ENCODE peak calls at places on chromosomes 6 and 20, in five cellular contexts. M is H54, L is A549, B is lower leg skin, F is GM12891. T is an unnamed sample.

GRCh38 chr20:14568225-14568624 is 230.8 kb upstream of the FLRT3 start:
- DNase-seq in L (no peak), M (no peak), B (no peak), F (no peak), T (no peak)

GRCh38 chr20:22453244-22454080 is 130.9 kb downstream of the FOXA2 start:
- DNase-seq in B (no peak), L (peak; percentile 70), F (no peak), M (peak; percentile 21), T (no peak)

GRCh38 chr6:16974387-16974673 is 127.5 kb upstream of the STMND1 start:
- DNase-seq in M (no peak), B (no peak), L (no peak), F (no peak), T (no peak)

GRCh38 chr6:2937627-2938003 is 33.8 kb downstream of the SERPINB6 start:
- DNase-seq in F (no peak), B (peak; percentile 53), M (no peak), L (no peak), T (no peak)

GRCh38 chr6:121430514-121431460 is 4.7 kb upstream of the GJA1 start:
- DNase-seq in B (no peak), M (no peak), F (no peak), L (peak; percentile 15), T (peak; percentile 2)

GRCh38 chr6:147973806-147974205 is 368.8 kb upstream of the SASH1 start:
- DNase-seq in L (no peak), B (no peak), F (no peak), M (no peak), T (no peak)

GRCh38 chr6:27825025-27825823 is 87.0 kb downstream of the OR2B2 start:
- DNase-seq in F (no peak), B (no peak), L (no peak), M (no peak), T (peak; percentile 82)

GRCh38 chr20:22717466-22717865 is 133.1 kb upstream of the FOXA2 start:
- DNase-seq in M (no peak), L (peak; percentile 84), B (no peak), F (no peak), T (no peak)

GRCh38 chr6:24981385-24981758 is 45.6 kb upstream of the RIPOR2 start:
- DNase-seq in B (no peak), F (no peak), M (no peak), L (no peak), T (no peak)

GRCh38 chr6:16239798-16240123 is 1.4 kb downstream of the GMPR start:
- DNase-seq in B (no peak), M (no peak), L (no peak), F (peak; percentile 32), T (peak; percentile 92)

GRCh38 chr6:44627091-44627878 is 239.8 kb downstream of the CDC5L start:
- DNase-seq in M (no peak), B (no peak), F (no peak), L (no peak), T (no peak)

GRCh38 chr20:62376112-62377063 is 9.3 kb upstream of the LAMA5 start:
- DNase-seq in M (no peak), B (no peak), F (no peak), L (no peak), T (no peak)

GRCh38 chr20:6829510-6830116 is 62.1 kb downstream of the BMP2 start:
- DNase-seq in B (no peak), M (no peak), F (no peak), L (no peak), T (no peak)

GRCh38 chr6:30044630-30045029 is 16.4 kb upstream of the POLR1H start:
- DNase-seq in B (no peak), L (no peak), F (no peak), M (peak; percentile 51), T (peak; percentile 15)

GRCh38 chr6:161091972-161092701 is 100.6 kb downstream of the MAP3K4 start:
- DNase-seq in B (no peak), M (no peak), L (no peak), F (no peak), T (no peak)

GRCh38 chr20:20273281-20273680 is 94.6 kb upstream of the INSM1 start:
- DNase-seq in L (no peak), F (no peak), B (no peak), M (no peak), T (no peak)

GRCh38 chr20:57428611-57429496 is 37.7 kb downstream of the RBM38 start:
- DNase-seq in L (no peak), B (no peak), F (no peak), M (no peak), T (no peak)

GRCh38 chr6:74277749-74278148 is 581.7 kb downstream of the CD109 start:
- DNase-seq in B (no peak), M (no peak), L (no peak), F (no peak), T (no peak)

GRCh38 chr6:89080281-89081128 is at the start of gene PNRC1:
- DNase-seq in M (peak; percentile 93), L (peak; percentile 89), F (peak; percentile 81), B (peak; percentile 100), T (peak; percentile 99)

GRCh38 chr6:36829919-36830544 is 9.2 kb downstream of the CPNE5 start:
- DNase-seq in M (no peak), B (peak; percentile 95), L (no peak), F (no peak), T (no peak)

GRCh38 chr6:108921547-108922331 is 73.5 kb downstream of the ARMC2 start:
- DNase-seq in B (no peak), L (no peak), F (no peak), M (no peak), T (no peak)

GRCh38 chr20:13995841-13996240 is 525 bp downstream of the MACROD2 start:
- DNase-seq in L (peak; percentile 47), B (no peak), M (no peak), F (no peak), T (no peak)

GRCh38 chr6:7106752-7107577 is 796 bp upstream of the RREB1 start:
- DNase-seq in L (peak; percentile 45), M (no peak), F (peak; percentile 53), B (peak; percentile 92), T (peak; percentile 88)

GRCh38 chr6:37244430-37245310 is 12.9 kb upstream of the TBC1D22B start:
- DNase-seq in F (no peak), M (peak; percentile 22), L (no peak), B (peak; percentile 92), T (no peak)

GRCh38 chr6:18115356-18115755 is 7.1 kb downstream of the NHLRC1 start:
- DNase-seq in B (no peak), F (no peak), L (no peak), M (no peak), T (no peak)

GRCh38 chr20:61589055-61589385 is 337.0 kb downstream of the CDH4 start:
- DNase-seq in B (no peak), M (peak; percentile 52), L (peak; percentile 12), F (no peak), T (no peak)

GRCh38 chr20:24989162-24989561 is 3.4 kb downstream of the APMAP start:
- DNase-seq in L (no peak), F (no peak), M (no peak), B (peak; percentile 31), T (no peak)

GRCh38 chr6:101626264-101626663 is 232.8 kb downstream of the GRIK2 start:
- DNase-seq in M (no peak), B (no peak), L (no peak), F (no peak), T (no peak)

GRCh38 chr6:79494841-79495240 is 42.4 kb downstream of the LCA5 start:
- DNase-seq in L (no peak), M (no peak), F (no peak), B (no peak), T (no peak)

GRCh38 chr6:169140986-169141495 is 112.6 kb downstream of the THBS2 start:
- DNase-seq in B (no peak), L (no peak), F (no peak), M (no peak), T (no peak)

GRCh38 chr20:9038791-9039190 is 30.1 kb upstream of the PLCB4 start:
- DNase-seq in F (no peak), L (no peak), M (no peak), B (no peak), T (no peak)

GRCh38 chr6:45420909-45421699 is 43.4 kb upstream of the SUPT3H start:
- DNase-seq in F (no peak), M (no peak), B (no peak), L (peak; percentile 13), T (no peak)

GRCh38 chr20:38523697-38524096 is 51.1 kb downstream of the RALGAPB start:
- DNase-seq in M (peak; percentile 18), F (no peak), L (no peak), B (no peak), T (no peak)

GRCh38 chr20:37445041-37445440 is 76.0 kb upstream of the NNAT start:
- DNase-seq in M (no peak), B (no peak), F (no peak), L (no peak), T (no peak)

GRCh38 chr20:37442547-37442946 is 78.5 kb upstream of the NNAT start:
- DNase-seq in B (no peak), F (no peak), L (no peak), M (no peak), T (no peak)

GRCh38 chr20:37443596-37443995 is 77.5 kb upstream of the NNAT start:
- DNase-seq in M (no peak), B (no peak), F (no peak), L (no peak), T (no peak)

GRCh38 chr20:37441023-37441422 is 80.0 kb upstream of the NNAT start:
- DNase-seq in M (no peak), B (no peak), F (no peak), L (no peak), T (no peak)

DNA sequence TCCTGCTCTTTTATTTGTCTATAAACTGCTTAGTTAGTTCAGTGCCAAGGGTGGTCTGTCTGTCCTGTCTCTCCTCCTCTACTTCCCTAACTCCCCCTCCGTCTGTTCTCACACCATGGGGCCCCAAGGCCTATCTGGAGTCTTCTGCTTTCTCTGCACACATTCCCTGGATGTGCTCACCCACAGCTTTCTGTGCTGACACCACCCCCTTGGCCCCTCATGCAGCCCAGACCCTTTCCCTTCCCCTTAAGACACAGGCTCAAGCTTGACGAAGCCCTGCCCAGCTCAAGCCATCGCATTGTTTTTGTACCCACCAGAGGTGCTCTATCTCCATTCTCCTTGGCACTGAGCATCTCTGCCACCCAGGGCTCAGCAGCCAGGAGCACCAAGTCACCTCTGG is 78.1 kb upstream of the NNAT start:
- DNase-seq in M (no peak), F (no peak), L (no peak), B (no peak), T (no peak)
- TF ChIP-seq POLR2A in M (no peak), F (no peak), L (no peak), B (no peak), T (no peak)

GRCh38 chr6:142946924-142947701 is 2.1 kb upstream of the HIVEP2 start:
- DNase-seq in B (peak; percentile 96), F (peak; percentile 50), L (peak; percentile 64), M (peak; percentile 62), T (peak; percentile 37)
- TF ChIP-seq POLR2A in B (peak; percentile 85), F (peak; percentile 57), L (no peak), M (peak; percentile 28), T (peak; percentile 21)

GRCh38 chr20:63864978-63865640 is at the start of gene TPD52L2:
- DNase-seq in F (peak; percentile 96), M (peak; percentile 100), L (peak; percentile 98), B (peak; percentile 100), T (peak; percentile 99)
- TF ChIP-seq POLR2A in F (peak; percentile 83), M (peak; percentile 89), L (peak; percentile 68), B (peak; percentile 35), T (peak; percentile 93)

GRCh38 chr20:50930139-50931047 is 844 bp downstream of the ADNP start:
- DNase-seq in L (no peak), F (no peak), B (no peak), M (no peak), T (peak; percentile 56)
- TF ChIP-seq POLR2A in L (no peak), F (no peak), B (no peak), M (no peak), T (no peak)